ENCODE peak calls at places on chromosome 14, in seven cellular contexts. R is uterus, A is endothelial cell of umbilical vein, N is GM23248, B is right atrium auricular region, I is psoas muscle, Z is heart left ventricle. U is an unnamed sample. For H3K27me3, the result is how much of the 10 kb centered on the place peaks cover.

GRCh38 chr14:51422704-51423103 is 182.7 kb downstream of the TMX1 start:
- DNase-seq in R (no peak), A (no peak), N (no peak), B (no peak), I (no peak), Z (no peak), U (no peak)

GRCh38 chr14:35932659-35933159 is 106.6 kb downstream of the BRMS1L start:
- DNase-seq in R (no peak), A (no peak), N (no peak), B (no peak), I (no peak), Z (no peak), U (no peak)

GRCh38 chr14:37625597-37626595 is 30.5 kb downstream of the TTC6 start:
- DNase-seq in R (no peak), A (no peak), N (no peak), B (no peak), I (no peak), Z (no peak), U (no peak)

GRCh38 chr14:101120636-101121398 is 217.3 kb upstream of the RTL1 start:
- DNase-seq in R (peak), A (no peak), N (no peak), B (peak), I (peak), Z (peak), U (peak)

GRCh38 chr14:31927348-31927826 is 149.7 kb upstream of the ARHGAP5 start:
- DNase-seq in R (no peak), A (peak), N (peak), B (no peak), I (no peak), Z (peak), U (peak)

GRCh38 chr14:55412686-55413085 is 1.1 kb upstream of the ATG14 start:
- DNase-seq in R (no peak), A (no peak), N (peak), B (no peak), I (no peak), Z (no peak), U (no peak)

GRCh38 chr14:85978851-85979250 is 448.9 kb downstream of the FLRT2 start:
- DNase-seq in R (no peak), A (no peak), N (no peak), B (no peak), I (no peak), Z (no peak), U (no peak)

GRCh38 chr14:39302124-39302810 is 68.6 kb downstream of the MIA2 start:
- DNase-seq in R (no peak), A (peak), N (no peak), B (no peak), I (no peak), Z (no peak), U (peak)

GRCh38 chr14:21244546-21244945 is 24.7 kb downstream of the HNRNPC start:
- DNase-seq in R (no peak), A (no peak), N (peak), B (no peak), I (no peak), Z (no peak), U (no peak)

GRCh38 chr14:71586131-71586893 is 345.9 kb upstream of the RGS6 start:
- DNase-seq in R (peak), A (no peak), N (peak), B (peak), I (no peak), Z (no peak), U (peak)

GRCh38 chr14:61466249-61466904 is 145.0 kb downstream of the PRKCH start:
- DNase-seq in R (peak), A (peak), N (peak), B (peak), I (peak), Z (peak), U (no peak)

GRCh38 chr14:54651018-54651351 is 84.1 kb downstream of the SAMD4A start:
- DNase-seq in R (no peak), A (peak), N (no peak), B (no peak), I (no peak), Z (no peak), U (no peak)

GRCh38 chr14:68715032-68715924 is 77.6 kb downstream of the ZFP36L1 start:
- DNase-seq in R (no peak), A (peak), N (peak), B (no peak), I (no peak), Z (no peak), U (no peak)

GRCh38 chr14:21350539-21350938 is 33.3 kb downstream of the SUPT16H start:
- DNase-seq in R (no peak), A (no peak), N (no peak), B (no peak), I (no peak), Z (no peak), U (peak)

GRCh38 chr14:77133718-77134338 is 7.8 kb downstream of the ZDHHC22 start:
- DNase-seq in R (no peak), A (peak), N (peak), B (no peak), I (peak), Z (peak), U (peak)

GRCh38 chr14:55577229-55577628 is 2.8 kb upstream of the KTN1 start:
- DNase-seq in R (no peak), A (no peak), N (peak), B (no peak), I (no peak), Z (no peak), U (no peak)

DNA sequence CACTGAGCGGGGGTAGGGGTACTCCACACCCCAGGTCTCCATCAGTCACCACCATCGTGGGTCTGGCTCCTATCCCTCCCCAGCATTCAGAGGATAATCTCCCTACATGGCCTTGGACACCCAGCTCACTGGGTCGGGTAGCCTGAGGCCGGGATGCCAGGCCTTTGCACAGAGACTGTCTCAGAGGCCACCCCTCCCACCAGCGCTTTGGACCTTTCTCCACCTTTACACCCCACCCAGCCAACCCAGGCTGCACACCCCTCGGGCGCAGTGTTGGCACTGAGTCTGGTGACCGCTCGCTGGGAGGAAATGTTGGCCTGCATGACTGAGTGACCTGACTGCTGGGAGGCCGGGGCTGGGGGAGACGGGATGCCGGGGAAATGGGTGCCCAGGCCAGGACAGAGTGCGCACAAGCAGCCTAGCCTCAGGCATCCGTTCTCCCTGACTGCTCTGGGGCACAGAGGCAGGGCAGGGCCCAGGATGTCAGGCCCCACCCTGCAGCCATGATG is 10.6 kb upstream of the LBHD2 start:
- DNase-seq in R (no peak), A (no peak), N (no peak), B (no peak), I (no peak), Z (no peak), U (no peak)
- H3K4me3 ChIP-seq in R (no peak), A (no peak), N (no peak), B (no peak), I (no peak), Z (no peak), U (no peak)

GRCh38 chr14:104936361-104937155 is 11.9 kb downstream of the PLD4 start:
- DNase-seq in R (peak), A (no peak), N (no peak), B (no peak), I (no peak), Z (no peak), U (no peak)

GRCh38 chr14:104937161-104937560 is 12.5 kb downstream of the PLD4 start:
- DNase-seq in R (peak), A (no peak), N (no peak), B (no peak), I (no peak), Z (no peak), U (no peak)

GRCh38 chr14:104938436-104938835 is 13.8 kb downstream of the PLD4 start:
- DNase-seq in R (no peak), A (no peak), N (no peak), B (no peak), I (no peak), Z (no peak), U (no peak)

GRCh38 chr14:104938960-104939359 is 14.3 kb downstream of the PLD4 start:
- DNase-seq in R (no peak), A (no peak), N (no peak), B (no peak), I (no peak), Z (no peak), U (no peak)

DNA sequence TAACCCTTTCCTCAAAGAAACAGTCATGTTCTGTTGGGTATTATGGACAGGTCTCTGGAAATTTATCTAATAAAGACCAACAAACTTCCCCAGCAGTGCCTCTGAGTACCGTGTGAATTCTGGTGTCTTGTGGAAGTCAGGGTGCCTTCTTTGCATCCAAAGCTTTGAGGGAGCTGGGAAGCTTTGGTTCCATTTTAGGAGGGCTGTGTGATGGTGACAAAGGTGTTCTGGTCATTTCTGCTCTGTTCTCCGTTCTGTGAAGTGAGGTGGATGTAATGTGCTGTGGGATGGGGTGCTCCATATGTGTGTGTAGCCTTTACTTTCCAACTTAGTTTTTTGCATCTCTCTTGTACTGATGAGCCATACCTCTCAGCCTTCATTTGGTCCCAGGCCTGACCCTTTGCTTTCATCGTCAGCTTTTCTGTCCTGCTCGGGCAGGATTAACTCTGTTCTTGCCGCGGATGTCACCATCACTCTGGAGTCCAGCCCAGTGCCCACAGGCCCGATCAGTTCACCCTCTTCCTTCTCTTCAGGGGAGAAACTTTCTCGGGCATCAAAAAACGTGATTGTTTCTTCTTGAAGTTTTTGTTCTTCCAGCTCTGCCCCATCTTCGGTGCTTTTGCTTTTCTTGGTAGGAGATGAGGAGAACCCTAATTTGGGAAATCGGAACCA is 13.2 kb downstream of the PLD4 start:
- DNase-seq in R (no peak), A (no peak), N (no peak), B (no peak), I (no peak), Z (no peak), U (no peak)
- H3K27me3 ChIP-seq in R (under half), A (under half), N (under half), B (under half), I (under half), Z (under half), U (half or more)

DNA sequence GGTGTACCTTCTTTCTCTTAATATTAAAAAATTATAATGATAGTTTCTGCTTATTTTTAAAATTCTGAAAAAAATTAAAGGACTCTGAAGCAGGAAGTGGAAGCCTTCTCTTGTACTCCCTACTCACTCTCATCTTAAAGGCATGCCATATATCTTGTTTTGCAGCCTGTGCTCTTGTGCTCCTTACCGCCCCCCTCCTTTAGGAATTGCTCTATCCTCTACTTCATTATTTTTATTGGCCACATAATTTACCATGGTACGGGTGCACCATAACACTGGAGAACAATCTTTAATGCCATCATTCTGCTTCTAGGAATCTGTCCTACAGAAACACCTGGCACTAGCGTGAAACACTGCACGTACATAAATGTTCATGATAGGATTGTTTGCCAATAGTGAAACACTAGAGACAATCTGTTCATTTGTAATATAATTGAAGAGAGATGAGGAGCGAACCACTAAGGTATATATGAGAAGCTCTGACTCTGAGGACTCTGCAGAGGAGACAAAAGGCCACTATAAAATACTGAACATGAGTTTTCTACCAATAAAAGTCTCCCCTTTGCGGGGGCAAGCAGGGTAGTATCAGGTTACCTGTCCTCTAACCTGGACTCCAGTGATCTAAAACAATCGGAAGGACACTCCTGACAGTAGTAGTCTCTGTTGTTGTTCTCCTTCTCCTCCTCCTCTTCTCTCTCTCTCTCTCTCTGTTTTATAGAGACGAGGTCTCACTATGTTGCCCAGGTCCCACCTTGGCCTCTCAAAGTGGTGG is 6.3 kb upstream of the NYNRIN start:
- DNase-seq in R (no peak), A (peak), N (peak), B (no peak), I (no peak), Z (no peak), U (peak)
- H3K4me3 ChIP-seq in R (no peak), A (peak), N (no peak), B (no peak), I (no peak), Z (no peak), U (no peak)

GRCh38 chr14:97218713-97219355 is 421.7 kb downstream of the VRK1 start:
- DNase-seq in R (no peak), A (no peak), N (peak), B (no peak), I (no peak), Z (no peak), U (peak)
- H3K27me3 ChIP-seq in R (under half), A (under half), N (under half), B (under half), I (under half), Z (half or more), U (under half)

DNA sequence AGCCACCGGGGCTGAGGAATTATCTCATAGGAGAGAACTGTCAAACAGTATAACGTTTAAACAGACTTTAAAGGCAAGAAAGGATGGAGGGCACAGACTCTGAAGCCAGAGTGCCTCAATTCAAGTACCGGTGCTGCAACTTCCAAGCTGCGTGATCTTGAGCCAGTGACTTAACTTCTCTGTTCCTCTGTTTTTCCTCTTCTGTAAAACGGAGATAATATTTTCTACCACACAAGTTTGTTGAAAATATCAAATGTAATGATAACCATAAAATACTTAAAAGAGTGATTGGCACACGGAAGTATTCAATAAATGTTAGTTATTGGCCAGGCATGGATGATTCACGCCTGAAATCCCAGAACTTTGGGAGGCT is 18.2 kb downstream of the BATF start:
- DNase-seq in R (no peak), A (no peak), N (no peak), B (no peak), I (no peak), Z (no peak), U (no peak)
- H3K4me3 ChIP-seq in R (no peak), A (no peak), N (no peak), B (no peak), I (no peak), Z (no peak), U (no peak)

DNA sequence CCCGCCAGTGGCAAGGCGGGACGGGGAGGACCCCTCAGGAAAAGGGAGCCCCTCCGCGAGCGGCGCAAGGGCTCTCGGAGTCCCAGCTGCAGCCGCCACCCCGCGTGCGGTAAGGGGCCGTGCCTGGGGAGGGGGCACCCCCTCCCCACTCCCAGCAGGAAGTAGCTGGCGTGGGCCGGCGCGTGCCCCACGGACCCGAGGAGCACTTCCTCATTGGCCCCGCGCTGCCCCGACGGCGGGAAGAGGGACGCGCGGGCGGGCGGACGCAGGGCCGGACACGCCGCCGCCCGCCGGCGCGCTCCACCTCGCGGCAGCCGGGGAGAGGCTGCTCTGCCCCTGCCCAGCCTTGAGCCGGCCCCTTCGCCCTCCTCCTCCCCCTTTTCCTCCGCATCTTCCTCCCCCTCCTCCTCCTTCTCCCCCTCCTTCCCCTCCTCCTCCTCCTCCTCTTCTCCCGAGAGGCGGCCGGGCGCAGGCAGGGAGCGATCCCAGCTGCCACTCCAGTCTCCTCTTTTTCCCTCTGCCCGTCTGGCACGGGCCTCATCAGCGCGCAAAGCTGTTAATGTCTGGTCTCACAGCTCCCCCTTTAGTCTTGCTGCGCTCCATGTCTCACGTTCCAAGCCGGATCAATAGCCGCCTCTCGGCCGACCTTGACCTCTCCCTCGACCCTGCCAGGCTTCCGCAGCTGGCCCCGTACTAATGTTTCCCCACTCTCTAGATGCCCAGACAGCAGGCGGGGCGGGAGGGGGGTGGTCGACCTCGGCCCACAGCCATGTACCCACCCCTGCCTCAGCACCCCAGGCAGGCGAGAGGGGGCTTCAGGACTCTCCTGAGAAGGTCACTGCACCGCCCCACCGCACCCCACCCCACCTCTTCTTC is 2.6 kb upstream of the BCL11B start:
- DNase-seq in R (peak), A (peak), N (peak), B (no peak), I (peak), Z (no peak), U (peak)
- H3K27me3 ChIP-seq in R (under half), A (half or more), N (half or more), B (under half), I (half or more), Z (half or more), U (under half)